ENCODE peak calls at places on chromosome 20, in six cellular contexts. V, K, G, X, C and J are unnamed samples.

GRCh38 chr20:33857722-33858563 is 46.8 kb downstream of the CHMP4B start:
- DNase-seq in K (no peak), X (no peak), C (no peak), V (no peak), G (no peak), J (no peak)

GRCh38 chr20:16260911-16261310 is 312.3 kb downstream of the KIF16B start:
- DNase-seq in X (no peak), K (no peak), G (no peak), C (no peak), V (no peak), J (no peak)

GRCh38 chr20:4573564-4574355 is 147.9 kb upstream of the PRND start:
- DNase-seq in V (no peak), K (no peak), G (no peak), X (no peak), C (no peak), J (no peak)

GRCh38 chr20:58721951-58722371 is 29.4 kb downstream of the NPEPL1 start:
- DNase-seq in C (no peak), G (no peak), X (no peak), V (no peak), K (no peak), J (no peak)

GRCh38 chr20:12171927-12172581 is 254.4 kb downstream of the BTBD3 start:
- DNase-seq in G (no peak), K (peak), V (no peak), X (no peak), C (no peak), J (peak)

GRCh38 chr20:60748086-60748485 is 504.0 kb upstream of the CDH4 start:
- DNase-seq in V (no peak), G (no peak), X (no peak), C (no peak), K (no peak), J (no peak)

GRCh38 chr20:32333988-32334885 is 23.9 kb upstream of the ASXL1 start:
- DNase-seq in C (peak), G (peak), X (peak), V (peak), K (peak), J (no peak)

GRCh38 chr20:22623211-22623610 is 38.8 kb upstream of the FOXA2 start:
- DNase-seq in C (no peak), V (no peak), K (no peak), G (no peak), X (no peak), J (peak)

GRCh38 chr20:20568604-20569205 is 143.7 kb downstream of the RALGAPA2 start:
- DNase-seq in V (no peak), X (peak), K (peak), C (no peak), G (no peak), J (peak)

GRCh38 chr20:2387180-2387577 is 6.5 kb downstream of the TGM6 start:
- DNase-seq in K (peak), X (peak), V (no peak), C (no peak), G (no peak), J (peak)

GRCh38 chr20:45501600-45501999 is 13.8 kb downstream of the SPINT3 start:
- DNase-seq in C (no peak), K (peak), G (no peak), V (no peak), X (no peak), J (no peak)

GRCh38 chr20:53578492-53579222 is 15.0 kb downstream of the ZNF217 start:
- DNase-seq in C (no peak), K (peak), G (no peak), V (no peak), X (no peak), J (peak)

GRCh38 chr20:4060856-4061440 is 45.6 kb upstream of the RNF24 start:
- DNase-seq in C (no peak), V (no peak), G (no peak), K (no peak), X (no peak), J (no peak)

GRCh38 chr20:62636446-62636845 is 5.9 kb upstream of the SLCO4A1 start:
- DNase-seq in G (no peak), C (peak), X (no peak), V (no peak), K (no peak), J (peak)

GRCh38 chr20:62382306-62383198 is 4.4 kb upstream of the RPS21 start:
- DNase-seq in V (peak), C (no peak), X (peak), G (peak), K (peak), J (peak)

GRCh38 chr20:57025261-57025660 is 241.2 kb downstream of the BMP7 start:
- DNase-seq in V (no peak), C (no peak), X (no peak), K (no peak), G (no peak), J (no peak)

GRCh38 chr20:3818155-3819151 is 1.9 kb upstream of the AP5S1 start:
- DNase-seq in V (no peak), K (peak), C (peak), X (no peak), G (no peak), J (peak)

GRCh38 chr20:11261533-11262000 is 587.8 kb upstream of the JAG1 start:
- DNase-seq in K (no peak), G (no peak), C (no peak), X (no peak), V (no peak), J (no peak)

GRCh38 chr20:48404598-48404997 is 423.2 kb downstream of the PREX1 start:
- DNase-seq in G (no peak), C (no peak), V (no peak), K (no peak), X (no peak), J (no peak)

GRCh38 chr20:63108247-63108646 is 101.5 kb upstream of the BHLHE23 start:
- DNase-seq in C (peak), K (no peak), X (no peak), V (no peak), G (no peak), J (no peak)

GRCh38 chr20:17662333-17663039 is 19.6 kb downstream of the RRBP1 start:
- DNase-seq in G (no peak), K (no peak), C (no peak), V (no peak), X (no peak), J (no peak)

GRCh38 chr20:24705486-24705885 is 236.1 kb downstream of the SYNDIG1 start:
- DNase-seq in K (no peak), X (no peak), C (no peak), V (no peak), G (no peak), J (no peak)

GRCh38 chr20:32611286-32611685 is 26.2 kb upstream of the NOL4L start:
- DNase-seq in V (no peak), K (no peak), X (no peak), C (no peak), G (no peak), J (peak)

GRCh38 chr20:38728911-38729642 is 4.8 kb downstream of the SLC32A1 start:
- DNase-seq in C (no peak), K (no peak), V (no peak), X (no peak), G (no peak), J (peak)

GRCh38 chr20:57877131-57877784 is 167.4 kb upstream of the PMEPA1 start:
- DNase-seq in C (no peak), G (no peak), X (no peak), K (peak), V (no peak), J (no peak)

GRCh38 chr20:9051508-9051907 is 17.4 kb upstream of the PLCB4 start:
- DNase-seq in C (no peak), V (no peak), K (no peak), X (no peak), G (no peak), J (no peak)

GRCh38 chr20:32968833-32969241 is 35.4 kb downstream of the SUN5 start:
- DNase-seq in X (no peak), G (no peak), V (no peak), C (no peak), K (no peak), J (no peak)

GRCh38 chr20:6766433-6766832 is 1.1 kb upstream of the BMP2 start:
- DNase-seq in G (no peak), V (no peak), X (no peak), K (no peak), C (no peak), J (no peak)

GRCh38 chr20:2507875-2508630 is 662 bp downstream of the ZNF343 start:
- DNase-seq in X (no peak), C (peak), K (no peak), V (no peak), G (no peak), J (peak)